ENCODE peak calls at places on chromosomes 5 and 9, in ten cellular contexts. E, N, L, R, U, P, M, B, H and O are unnamed samples.

GRCh38 chr5:167916261-167916660 is 375.2 kb upstream of the WWC1 start:
- DNase-seq in E (no peak), N (no peak), L (no peak), R (no peak), U (no peak), P (peak; percentile 89), M (no peak), B (no peak), H (no peak), O (no peak)

GRCh38 chr5:107470007-107470582 is 200.6 kb downstream of the EFNA5 start:
- DNase-seq in E (no peak), N (no peak), L (peak; percentile 78), R (no peak), U (no peak), P (peak; percentile 63), M (no peak), B (no peak), H (no peak), O (no peak)

GRCh38 chr9:137044502-137045177 is 1.3 kb downstream of the NPDC1 start:
- DNase-seq in E (no peak), N (no peak), L (no peak), R (no peak), U (no peak), P (peak; percentile 49), M (no peak), B (no peak), H (no peak), O (no peak)

GRCh38 chr5:6544561-6544935 is 88.3 kb downstream of the NSUN2 start:
- DNase-seq in E (no peak), N (no peak), L (no peak), R (no peak), U (no peak), P (no peak), M (no peak), B (no peak), H (no peak), O (no peak)

GRCh38 chr5:136776022-136776927 is 410.9 kb upstream of the TRPC7 start:
- DNase-seq in E (no peak), N (no peak), L (peak; percentile 77), R (no peak), U (no peak), P (no peak), M (no peak), B (no peak), H (no peak), O (no peak)

GRCh38 chr9:124869986-124870560 is 8.1 kb downstream of the ARPC5L start:
- DNase-seq in E (no peak), N (no peak), L (no peak), R (no peak), U (no peak), P (peak; percentile 24), M (no peak), B (no peak), H (no peak), O (no peak)

GRCh38 chr9:7123743-7124142 is 366.0 kb downstream of the KDM4C start:
- DNase-seq in E (no peak), N (no peak), L (peak; percentile 94), R (no peak), U (no peak), P (peak; percentile 16), M (no peak), B (no peak), H (no peak), O (no peak)

GRCh38 chr5:102755691-102756371 is 726 bp downstream of the PAM start:
- DNase-seq in E (peak; percentile 39), N (peak; percentile 41), L (peak; percentile 79), R (peak; percentile 48), U (peak; percentile 44), P (peak; percentile 76), M (peak; percentile 50), B (no peak), H (peak; percentile 55), O (peak; percentile 81)

GRCh38 chr5:87164409-87164808 is 103.3 kb upstream of the RASA1 start:
- DNase-seq in E (no peak), N (no peak), L (no peak), R (no peak), U (no peak), P (no peak), M (no peak), B (no peak), H (no peak), O (no peak)

GRCh38 chr5:170292509-170292908 is 5.1 kb downstream of the LCP2 start:
- DNase-seq in E (no peak), N (no peak), L (no peak), R (no peak), U (no peak), P (no peak), M (no peak), B (no peak), H (no peak), O (no peak)

GRCh38 chr5:154543380-154543779 is 65.4 kb upstream of the HAND1 start:
- DNase-seq in E (no peak), N (no peak), L (no peak), R (no peak), U (no peak), P (no peak), M (no peak), B (no peak), H (no peak), O (no peak)

GRCh38 chr5:135930029-135930948 is 24.5 kb downstream of the LECT2 start:
- DNase-seq in E (no peak), N (no peak), L (no peak), R (no peak), U (no peak), P (no peak), M (no peak), B (no peak), H (no peak), O (no peak)

GRCh38 chr5:76325326-76325725 is 77.8 kb upstream of the IQGAP2 start:
- DNase-seq in E (no peak), N (no peak), L (no peak), R (no peak), U (no peak), P (no peak), M (no peak), B (no peak), H (no peak), O (no peak)

GRCh38 chr5:68484307-68485068 is 268.9 kb downstream of the PIK3R1 start:
- DNase-seq in E (no peak), N (no peak), L (no peak), R (no peak), U (no peak), P (no peak), M (no peak), B (no peak), H (no peak), O (no peak)

GRCh38 chr9:74379718-74380117 is 117.4 kb upstream of the RORB start:
- DNase-seq in E (peak; percentile 20), N (no peak), L (peak; percentile 71), R (no peak), U (no peak), P (peak; percentile 37), M (peak; percentile 4), B (peak; percentile 70), H (no peak), O (no peak)

GRCh38 chr5:10331341-10331796 is 22.1 kb upstream of the MARCHF6 start:
- DNase-seq in E (no peak), N (peak; percentile 28), L (no peak), R (no peak), U (peak; percentile 93), P (no peak), M (peak; percentile 98), B (no peak), H (no peak), O (no peak)

GRCh38 chr5:81506900-81507588 is 113.1 kb upstream of the ACOT12 start:
- DNase-seq in E (no peak), N (peak; percentile 88), L (peak; percentile 80), R (peak; percentile 28), U (peak; percentile 36), P (peak; percentile 53), M (peak; percentile 50), B (peak; percentile 31), H (peak; percentile 41), O (peak; percentile 73)

GRCh38 chr5:132002701-132003100 is 8.8 kb downstream of the ACSL6 start:
- DNase-seq in E (no peak), N (peak; percentile 33), L (no peak), R (no peak), U (no peak), P (no peak), M (no peak), B (no peak), H (no peak), O (no peak)

GRCh38 chr5:98470747-98471146 is 302.7 kb upstream of the RGMB start:
- DNase-seq in E (no peak), N (no peak), L (no peak), R (no peak), U (no peak), P (no peak), M (no peak), B (no peak), H (no peak), O (no peak)

GRCh38 chr9:81506941-81507864 is 182.1 kb downstream of the TLE1 start:
- DNase-seq in E (no peak), N (no peak), L (no peak), R (no peak), U (no peak), P (no peak), M (no peak), B (no peak), H (no peak), O (no peak)

GRCh38 chr5:76082790-76083554 is at the start of gene SV2C:
- DNase-seq in E (no peak), N (no peak), L (no peak), R (peak; percentile 53), U (no peak), P (no peak), M (no peak), B (no peak), H (peak; percentile 65), O (no peak)

GRCh38 chr5:112795342-112795741 is 57.7 kb downstream of the APC start:
- DNase-seq in E (no peak), N (no peak), L (no peak), R (no peak), U (no peak), P (no peak), M (no peak), B (no peak), H (no peak), O (no peak)

GRCh38 chr5:60597570-60597969 is 102.4 kb downstream of the DEPDC1B start:
- DNase-seq in E (no peak), N (no peak), L (no peak), R (no peak), U (no peak), P (no peak), M (no peak), B (no peak), H (no peak), O (no peak)

GRCh38 chr5:107635276-107635675 is 35.5 kb downstream of the EFNA5 start:
- DNase-seq in E (no peak), N (no peak), L (no peak), R (no peak), U (no peak), P (no peak), M (no peak), B (no peak), H (no peak), O (no peak)

GRCh38 chr5:171321447-171321846 is 12.4 kb downstream of the TLX3 start:
- DNase-seq in E (no peak), N (no peak), L (no peak), R (no peak), U (no peak), P (no peak), M (no peak), B (no peak), H (no peak), O (no peak)

GRCh38 chr9:73081979-73082657 is 69.5 kb upstream of the ANXA1 start:
- DNase-seq in E (no peak), N (peak; percentile 41), L (peak; percentile 52), R (no peak), U (no peak), P (peak; percentile 37), M (peak; percentile 22), B (peak; percentile 16), H (no peak), O (no peak)

GRCh38 chr9:105330201-105330600 is 85.8 kb downstream of the SLC44A1 start:
- DNase-seq in E (no peak), N (no peak), L (peak; percentile 30), R (no peak), U (no peak), P (no peak), M (no peak), B (no peak), H (no peak), O (no peak)

GRCh38 chr5:71939452-71939932 is 167.8 kb upstream of the MAP1B start:
- DNase-seq in E (no peak), N (peak; percentile 63), L (no peak), R (peak; percentile 54), U (no peak), P (no peak), M (peak; percentile 48), B (no peak), H (peak; percentile 11), O (no peak)